ENCODE peak calls at places on chromosomes 4 and X, in seven cellular contexts. W, C, Y, I, M, B and X are unnamed samples.

GRCh38 chr4:179728305-179728704 is 2286.1 kb upstream of the AGA start:
- DNase-seq in B (no peak), M (no peak), C (no peak), W (no peak), Y (no peak), I (no peak), X (no peak)

GRCh38 chr4:172105918-172106317 is 292.7 kb downstream of the GALNTL6 start:
- DNase-seq in I (no peak), Y (no peak), B (no peak), C (no peak), W (no peak), M (no peak), X (no peak)

GRCh38 chrX:17544831-17545230 is 169.8 kb downstream of the NHS start:
- DNase-seq in Y (no peak), M (no peak), I (no peak), C (no peak), W (no peak), B (no peak), X (no peak)

GRCh38 chr4:76758290-76758882 is 139.6 kb downstream of the SOWAHB start:
- DNase-seq in M (peak; percentile 88), W (peak; percentile 22), I (no peak), Y (no peak), C (peak; percentile 89), B (no peak), X (peak; percentile 73)

GRCh38 chr4:154425514-154425913 is 66.1 kb downstream of the DCHS2 start:
- DNase-seq in Y (no peak), B (no peak), I (no peak), M (no peak), W (peak; percentile 29), C (no peak), X (no peak)

GRCh38 chr4:136900706-136901105 is 631.6 kb downstream of the PCDH18 start:
- DNase-seq in B (no peak), Y (no peak), M (peak; percentile 13), I (no peak), C (peak; percentile 1), W (no peak), X (no peak)

GRCh38 chr4:67746797-67747495 is 7.2 kb downstream of the GNRHR start:
- DNase-seq in I (no peak), Y (no peak), B (no peak), M (peak; percentile 55), W (peak; percentile 49), C (peak; percentile 67), X (peak; percentile 45)

GRCh38 chrX:63275127-63275526 is 76.0 kb downstream of the SPIN4 start:
- DNase-seq in I (no peak), B (no peak), M (no peak), C (peak; percentile 16), Y (peak; percentile 38), W (peak; percentile 3), X (peak; percentile 13)

GRCh38 chrX:53713987-53714579 is 27.6 kb upstream of the HUWE1 start:
- DNase-seq in M (peak; percentile 4), B (no peak), Y (no peak), C (no peak), W (peak; percentile 37), I (no peak), X (no peak)

GRCh38 chrX:138748480-138748879 is 37.0 kb upstream of the FGF13 start:
- DNase-seq in W (no peak), Y (no peak), I (no peak), C (peak; percentile 37), M (peak; percentile 15), B (no peak), X (no peak)

GRCh38 chrX:40331353-40331752 is 233.6 kb upstream of the BCOR start:
- DNase-seq in C (no peak), I (no peak), M (no peak), B (no peak), W (no peak), Y (no peak), X (no peak)

GRCh38 chrX:107827137-107827831 is 1.6 kb downstream of the MID2 start:
- DNase-seq in W (no peak), B (no peak), M (no peak), C (peak; percentile 10), I (no peak), Y (no peak), X (no peak)

GRCh38 chr4:76886848-76887441 is 11.0 kb downstream of the SOWAHB start:
- DNase-seq in M (no peak), B (no peak), W (no peak), Y (no peak), I (no peak), C (no peak), X (no peak)

GRCh38 chr4:53510981-53511380 is 80.3 kb downstream of the LNX1 start:
- DNase-seq in B (no peak), I (no peak), C (peak; percentile 43), Y (no peak), W (no peak), M (no peak), X (no peak)

GRCh38 chrX:86039625-86040568 is 7.5 kb downstream of the CHM start:
- DNase-seq in I (no peak), B (no peak), W (no peak), Y (no peak), M (no peak), C (no peak), X (no peak)

GRCh38 chr4:25088342-25088952 is 57.7 kb upstream of the LGI2 start:
- DNase-seq in B (no peak), C (no peak), M (no peak), Y (no peak), W (no peak), I (no peak), X (peak; percentile 2)

GRCh38 chrX:25536307-25536970 is 520.7 kb upstream of the ARX start:
- DNase-seq in C (no peak), B (no peak), I (no peak), Y (no peak), M (no peak), W (no peak), X (no peak)

GRCh38 chr4:185599151-185599648 is 63.9 kb upstream of the PDLIM3 start:
- DNase-seq in C (peak; percentile 36), I (no peak), Y (no peak), B (no peak), M (no peak), W (no peak), X (no peak)

GRCh38 chrX:110119480-110119879 is 116.6 kb downstream of the TMEM164 start:
- DNase-seq in M (no peak), B (no peak), Y (no peak), C (no peak), I (no peak), W (no peak), X (no peak)

GRCh38 chrX:123263246-123263757 is 79.2 kb downstream of the GRIA3 start:
- DNase-seq in I (no peak), B (no peak), Y (no peak), W (no peak), C (no peak), M (no peak), X (no peak)

GRCh38 chr4:130257271-130257670 is 1161.3 kb downstream of the C4orf33 start:
- DNase-seq in W (no peak), Y (no peak), C (peak; percentile 50), M (peak; percentile 18), I (no peak), B (no peak), X (peak; percentile 92)

GRCh38 chr4:77349796-77350195 is 192.8 kb downstream of the CCNG2 start:
- DNase-seq in B (no peak), W (no peak), M (no peak), Y (no peak), I (no peak), C (peak; percentile 14), X (peak; percentile 79)

GRCh38 chrX:70042399-70043371 is 7.1 kb downstream of the AWAT2 start:
- DNase-seq in W (no peak), B (no peak), Y (no peak), I (no peak), C (no peak), M (no peak), X (peak; percentile 8)

GRCh38 chr4:127145001-127145400 is 487.8 kb upstream of the INTU start:
- DNase-seq in I (no peak), C (no peak), Y (no peak), W (no peak), M (no peak), B (no peak), X (no peak)

GRCh38 chrX:24055043-24055356 is 244 bp downstream of the EIF2S3 start:
- DNase-seq in I (no peak), Y (no peak), C (no peak), B (no peak), M (no peak), W (no peak), X (no peak)

GRCh38 chrX:24054182-24055042 is at the start of gene EIF2S3:
- DNase-seq in W (peak; percentile 94), Y (peak; percentile 81), M (peak; percentile 98), C (peak; percentile 99), I (peak; percentile 74), B (peak; percentile 91), X (peak; percentile 85)
- TF ChIP-seq CTCF in W (peak; percentile 71), Y (peak; percentile 71), M (peak; percentile 33), C (peak; percentile 63), I (peak; percentile 58), B (peak; percentile 54), X (peak; percentile 82)

GRCh38 chr4:40612831-40613230 is 16.8 kb downstream of the RBM47 start:
- DNase-seq in I (no peak), B (no peak), C (no peak), Y (no peak), M (no peak), W (no peak), X (no peak)
- TF ChIP-seq CTCF in I (no peak), B (no peak), C (no peak), Y (no peak), M (no peak), W (no peak), X (no peak)

DNA sequence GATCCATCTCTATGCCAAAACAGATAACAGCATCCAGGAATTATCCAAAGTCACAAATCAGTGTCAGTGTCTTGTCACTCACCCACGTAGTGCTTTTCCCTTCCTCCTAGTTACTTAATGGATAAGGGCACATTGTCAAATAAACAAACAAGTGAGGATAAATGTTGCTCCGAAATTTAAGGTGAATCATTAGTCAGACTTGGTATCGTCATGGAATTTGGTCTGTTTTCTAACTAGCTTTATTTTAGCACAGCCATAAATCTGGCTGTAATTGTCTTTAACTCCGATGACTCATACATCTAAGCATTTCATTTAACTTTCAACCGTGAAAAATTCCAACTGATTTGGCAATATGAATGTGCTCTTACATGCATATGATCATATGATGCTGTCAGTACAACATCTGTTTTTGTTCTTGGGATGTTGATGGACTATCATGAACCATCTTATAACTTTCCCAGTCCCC is 83.3 kb downstream of the SNCA start:
- DNase-seq in Y (no peak), M (peak; percentile 98), B (no peak), C (peak; percentile 95), W (no peak), I (no peak), X (peak; percentile 95)
- TF ChIP-seq CTCF in Y (no peak), M (no peak), B (no peak), C (no peak), W (no peak), I (no peak), X (no peak)

GRCh38 chrX:34638116-34638515 is 19.0 kb downstream of the TMEM47 start:
- DNase-seq in C (peak; percentile 72), W (no peak), I (no peak), Y (no peak), M (peak; percentile 68), B (no peak), X (peak; percentile 21)

GRCh38 chrX:34629572-34629971 is 27.5 kb downstream of the TMEM47 start:
- DNase-seq in M (peak; percentile 21), W (no peak), B (no peak), C (peak; percentile 77), I (no peak), Y (no peak), X (peak; percentile 23)

GRCh38 chrX:34631826-34632225 is 25.3 kb downstream of the TMEM47 start:
- DNase-seq in I (no peak), B (no peak), Y (no peak), M (peak; percentile 79), C (peak; percentile 78), W (no peak), X (no peak)

GRCh38 chrX:34632404-34632803 is 24.7 kb downstream of the TMEM47 start:
- DNase-seq in B (no peak), M (peak; percentile 32), I (no peak), C (no peak), Y (no peak), W (no peak), X (no peak)
- TF ChIP-seq CTCF in B (no peak), M (no peak), I (no peak), C (no peak), Y (no peak), W (no peak), X (no peak)